ENCODE peak calls at places on chromosome 21, in four cellular contexts. T is CD8-positive, alpha-beta T cell; F is astrocyte of the cerebellum; B is DND-41. X is an unnamed sample.

GRCh38 chr21:19899645-19900044 is 1098.6 kb upstream of the NCAM2 start:
- DNase-seq in T (no peak), F (no peak), B (no peak), X (no peak)

GRCh38 chr21:45624356-45624854 is 19.1 kb upstream of the PCBP3 start:
- DNase-seq in T (no peak), F (no peak), B (no peak), X (no peak)

GRCh38 chr21:41640756-41641509 is 125.9 kb downstream of the RIPK4 start:
- DNase-seq in T (no peak), F (no peak), B (no peak), X (no peak)

GRCh38 chr21:16113052-16113715 is 383.4 kb downstream of the USP25 start:
- DNase-seq in T (no peak), F (no peak), B (no peak), X (no peak)

GRCh38 chr21:30257773-30258172 is 25.0 kb downstream of the KRTAP24-1 start:
- DNase-seq in T (no peak), F (peak), B (no peak), X (peak)

GRCh38 chr21:32602099-32602498 is 10.1 kb downstream of the CFAP298 start:
- DNase-seq in T (no peak), F (no peak), B (no peak), X (no peak)

GRCh38 chr21:40562603-40563002 is 284.4 kb downstream of the DSCAM start:
- DNase-seq in T (no peak), F (no peak), B (no peak), X (no peak)

GRCh38 chr21:14284439-14284838 is 68.5 kb downstream of the RBM11 start:
- DNase-seq in T (no peak), F (no peak), B (no peak), X (no peak)

GRCh38 chr21:17270234-17270633 is 242.6 kb upstream of the CXADR start:
- DNase-seq in T (no peak), F (peak), B (peak), X (no peak)

GRCh38 chr21:27804515-27804914 is 837.6 kb upstream of the ADAMTS5 start:
- DNase-seq in T (no peak), F (peak), B (no peak), X (no peak)

GRCh38 chr21:46625759-46626158 is 9.7 kb upstream of the PRMT2 start:
- DNase-seq in T (no peak), F (no peak), B (no peak), X (no peak)

GRCh38 chr21:45748593-45748992 is 105.1 kb downstream of the PCBP3 start:
- DNase-seq in T (no peak), F (no peak), B (no peak), X (no peak)

GRCh38 chr21:38898422-38899098 is 92.8 kb downstream of the ETS2 start:
- DNase-seq in T (no peak), F (no peak), B (no peak), X (no peak)

GRCh38 chr21:45228171-45228641 is 59.5 kb downstream of the POFUT2 start:
- DNase-seq in T (peak), F (peak), B (no peak), X (no peak)

GRCh38 chr21:27771938-27772505 is 805.1 kb upstream of the ADAMTS5 start:
- DNase-seq in T (no peak), F (no peak), B (no peak), X (no peak)

GRCh38 chr21:32492376-32492775 is 79.9 kb downstream of the EVA1C start:
- DNase-seq in T (no peak), F (no peak), B (no peak), X (no peak)

GRCh38 chr21:33801424-33802405 is 113.9 kb downstream of the ATP5PO start:
- DNase-seq in T (no peak), F (peak), B (peak), X (peak)

GRCh38 chr21:45154511-45155508 is 80.4 kb downstream of the ADARB1 start:
- DNase-seq in T (peak), F (peak), B (peak), X (no peak)

GRCh38 chr21:37877888-37878684 is 38.2 kb downstream of the KCNJ6 start:
- DNase-seq in T (no peak), F (no peak), B (no peak), X (no peak)

GRCh38 chr21:35041122-35041521 is 8.0 kb downstream of the RUNX1 start:
- DNase-seq in T (no peak), F (no peak), B (no peak), X (no peak)
- H3K4me3 ChIP-seq in T (no peak), F (no peak), B (no peak), X (no peak)

GRCh38 chr21:43728467-43729390 is 9.8 kb downstream of the PDXK start:
- DNase-seq in T (peak), F (peak), B (peak), X (peak)
- TF ChIP-seq CTCF in T (peak), F (peak), B (no peak), X (peak)

DNA sequence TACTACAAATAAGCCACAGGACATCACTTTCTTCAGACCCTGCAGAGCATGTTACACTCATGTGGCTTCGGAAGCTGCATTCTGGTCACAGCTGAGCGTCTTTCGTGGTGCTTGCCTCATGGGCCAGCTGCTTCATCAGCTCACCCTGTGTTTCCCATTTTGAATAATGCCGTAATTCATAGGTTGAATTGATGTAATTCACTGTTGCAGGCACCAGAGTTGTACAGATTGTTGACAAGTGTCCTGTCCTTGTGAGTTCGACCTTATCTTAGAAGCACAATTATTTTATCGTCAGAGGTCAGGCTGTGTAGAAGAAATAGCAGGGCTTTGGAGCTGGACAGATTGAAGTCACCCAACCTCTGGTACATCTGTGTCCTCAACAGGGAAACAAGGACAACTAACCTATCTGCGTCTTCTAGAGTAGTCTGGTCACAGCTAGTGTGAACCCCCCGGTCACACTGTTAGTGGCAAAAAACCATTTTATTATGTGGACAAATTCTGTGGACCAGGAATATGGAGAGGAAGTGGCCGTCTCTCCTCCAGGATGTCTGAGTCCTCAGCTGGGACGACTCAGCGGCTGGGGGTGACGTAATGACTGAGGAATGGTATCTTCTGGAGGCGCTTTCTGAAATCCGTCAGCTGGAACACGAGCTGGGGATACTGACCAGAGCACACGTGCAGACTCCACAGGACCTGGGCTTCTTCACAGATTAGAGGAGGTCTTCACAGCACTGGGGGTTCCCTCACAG is 17.8 kb downstream of the PKNOX1 start:
- DNase-seq in T (no peak), F (peak), B (no peak), X (peak)
- H3K4me3 ChIP-seq in T (no peak), F (no peak), B (no peak), X (no peak)

GRCh38 chr21:25507522-25507921 is 99.8 kb downstream of the MRPL39 start:
- DNase-seq in T (no peak), F (no peak), B (no peak), X (peak)
- TF ChIP-seq CTCF in T (no peak), F (no peak), B (no peak), X (peak)

DNA sequence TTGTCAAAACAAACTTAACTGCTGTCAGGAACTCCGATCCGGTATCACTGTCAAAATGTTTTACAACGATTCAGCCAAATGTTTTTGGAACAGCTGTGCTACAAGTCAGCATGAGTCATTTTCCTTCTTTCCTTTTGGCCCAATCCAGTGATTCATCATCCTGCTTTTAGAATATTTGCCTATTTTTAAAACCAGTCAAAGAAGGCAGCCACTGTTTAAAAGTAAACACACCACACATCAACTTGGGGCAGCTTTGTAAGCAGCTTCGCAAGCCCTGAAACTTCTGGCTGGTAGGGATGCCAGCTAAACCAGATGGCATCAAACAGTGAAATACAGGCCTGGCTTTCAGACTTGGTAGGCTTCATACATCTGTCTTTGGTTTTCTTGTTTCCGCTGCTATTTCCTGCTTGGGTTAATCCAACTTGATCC is 14.9 kb downstream of the MAP3K7CL start:
- DNase-seq in T (no peak), F (peak), B (peak), X (no peak)
- H3K4me3 ChIP-seq in T (no peak), F (no peak), B (no peak), X (no peak)